ENCODE peak calls at places on chromosomes 12 and 14, in five cellular contexts. G is breast epithelium; E is kidney glomerular epithelial cell; C is endothelial cell; N is activated naive CD4-positive, alpha-beta T cell. R is an unnamed sample.

GRCh38 chr12:53213348-53213747 is 6.3 kb upstream of the ITGB7 start:
- DNase-seq in N (peak), E (peak), G (peak), C (peak), R (peak)

GRCh38 chr12:9118161-9118560 is 2.4 kb upstream of the A2M start:
- DNase-seq in E (no peak), G (peak), C (no peak), N (no peak), R (peak)

GRCh38 chr12:3990356-3990975 is 117.3 kb upstream of the PARP11 start:
- DNase-seq in E (no peak), N (no peak), C (no peak), G (no peak), R (no peak)

GRCh38 chr14:68346540-68347232 is 446.2 kb downstream of the ZFP36L1 start:
- DNase-seq in C (no peak), E (no peak), G (no peak), N (no peak), R (no peak)

GRCh38 chr12:114938487-114939210 is 254.7 kb upstream of the TBX3 start:
- DNase-seq in E (no peak), C (no peak), N (no peak), G (no peak), R (no peak)

GRCh38 chr14:58626441-58626840 is 11.3 kb upstream of the DACT1 start:
- DNase-seq in G (no peak), E (peak), N (no peak), C (no peak), R (no peak)

GRCh38 chr14:103748539-103748867 is 32.9 kb downstream of the ZFYVE21 start:
- DNase-seq in G (no peak), N (peak), C (no peak), E (no peak), R (peak)

GRCh38 chr12:110585231-110585799 is 2.2 kb upstream of the PPTC7 start:
- DNase-seq in E (peak), N (no peak), G (no peak), C (peak), R (peak)

GRCh38 chr14:104245723-104246122 is 107.3 kb downstream of the KIF26A start:
- DNase-seq in C (no peak), N (no peak), G (no peak), E (no peak), R (no peak)

GRCh38 chr14:97262336-97262735 is 465.2 kb downstream of the VRK1 start:
- DNase-seq in E (no peak), N (no peak), G (no peak), C (no peak), R (no peak)

GRCh38 chr12:54378791-54379400 is 5.6 kb downstream of the ZNF385A start:
- DNase-seq in G (no peak), N (no peak), E (no peak), C (peak), R (no peak)

GRCh38 chr12:95620171-95620570 is 68.9 kb upstream of the USP44 start:
- DNase-seq in C (no peak), G (no peak), E (no peak), N (no peak), R (no peak)

GRCh38 chr12:115313929-115314328 is 630.0 kb upstream of the TBX3 start:
- DNase-seq in N (no peak), E (peak), C (no peak), G (no peak), R (no peak)

GRCh38 chr14:51202914-51203665 is 37.0 kb upstream of the TMX1 start:
- DNase-seq in E (no peak), N (no peak), G (no peak), C (no peak), R (no peak)

GRCh38 chr12:43676183-43676813 is 82.3 kb downstream of the PUS7L start:
- DNase-seq in E (no peak), N (no peak), G (no peak), C (peak), R (no peak)

GRCh38 chr14:72975776-72976175 is 49.5 kb downstream of the DCAF4 start:
- DNase-seq in C (no peak), N (no peak), G (no peak), E (no peak), R (peak)

GRCh38 chr14:35557221-35557747 is 23.3 kb downstream of the INSM2 start:
- DNase-seq in E (no peak), G (no peak), N (no peak), C (no peak), R (no peak)

GRCh38 chr12:87661770-87662402 is 367.3 kb downstream of the C12orf50 start:
- DNase-seq in C (no peak), N (no peak), G (no peak), E (peak), R (no peak)

GRCh38 chr12:89346741-89347324 is 5.5 kb downstream of the DUSP6 start:
- DNase-seq in N (no peak), C (peak), E (no peak), G (no peak), R (no peak)

GRCh38 chr12:15859136-15859535 is 23.1 kb upstream of the STRAP start:
- DNase-seq in C (no peak), E (no peak), G (no peak), N (no peak), R (no peak)

GRCh38 chr14:20866963-20867362 is 24.2 kb upstream of the RNASE3 start:
- DNase-seq in C (peak), N (no peak), E (no peak), G (no peak), R (no peak)

R was measured in activated CD4-positive, alpha-beta memory T cell treated with anti-CD3 and anti-CD28 coated beads for 36 hours.